ENCODE peak calls at places on chromosome 11, in six cellular contexts. One of them, this sample, is unnamed.

GRCh38 chr11:48074425-48075181 is 94.2 kb downstream of the PTPRJ start:
- DNase-seq in H1: no peak
- DNase-seq in suprapubic skin: no peak
- DNase-seq in transverse colon: no peak
- DNase-seq in A549: no peak
- DNase-seq in ovary: no peak
- DNase-seq in this sample: no peak

GRCh38 chr11:2825261-2825885 is 60.2 kb downstream of the CDKN1C start:
- DNase-seq in A549: no peak
- DNase-seq in suprapubic skin: peak; percentile 94
- DNase-seq in transverse colon: peak; percentile 76
- DNase-seq in ovary: peak; percentile 79
- DNase-seq in H1: no peak
- DNase-seq in this sample: peak; percentile 77

GRCh38 chr11:69293819-69294505 is at the start of gene MYEOV:
- DNase-seq in H1: peak; percentile 36
- DNase-seq in A549: peak; percentile 94
- DNase-seq in ovary: no peak
- DNase-seq in suprapubic skin: no peak
- DNase-seq in transverse colon: peak; percentile 81
- DNase-seq in this sample: no peak

GRCh38 chr11:11524436-11525038 is 97.3 kb downstream of the GALNT18 start:
- DNase-seq in ovary: no peak
- DNase-seq in H1: no peak
- DNase-seq in suprapubic skin: no peak
- DNase-seq in transverse colon: no peak
- DNase-seq in A549: no peak
- DNase-seq in this sample: no peak

GRCh38 chr11:105045897-105046296 is 762 bp upstream of the CARD16 start:
- DNase-seq in transverse colon: no peak
- DNase-seq in suprapubic skin: no peak
- DNase-seq in H1: no peak
- DNase-seq in ovary: no peak
- DNase-seq in A549: no peak
- DNase-seq in this sample: no peak

GRCh38 chr11:8222820-8223512 is 40.7 kb downstream of the LMO1 start:
- DNase-seq in transverse colon: peak; percentile 60
- DNase-seq in suprapubic skin: no peak
- DNase-seq in ovary: no peak
- DNase-seq in A549: no peak
- DNase-seq in H1: no peak
- DNase-seq in this sample: no peak

GRCh38 chr11:75554258-75555022 is 7.6 kb upstream of the SERPINH1 start:
- DNase-seq in suprapubic skin: peak; percentile 89
- DNase-seq in transverse colon: peak; percentile 82
- DNase-seq in ovary: peak; percentile 98
- DNase-seq in H1: no peak
- DNase-seq in A549: no peak
- DNase-seq in this sample: peak; percentile 66

GRCh38 chr11:12211331-12212065 is 101.1 kb downstream of the MICAL2 start:
- DNase-seq in transverse colon: no peak
- DNase-seq in H1: no peak
- DNase-seq in suprapubic skin: no peak
- DNase-seq in A549: no peak
- DNase-seq in ovary: no peak
- DNase-seq in this sample: no peak

GRCh38 chr11:117548876-117549275 is 221.2 kb downstream of the CEP164 start:
- DNase-seq in transverse colon: no peak
- DNase-seq in H1: no peak
- DNase-seq in A549: no peak
- DNase-seq in suprapubic skin: no peak
- DNase-seq in ovary: no peak
- DNase-seq in this sample: no peak

GRCh38 chr11:126546191-126546590 is 190.7 kb downstream of the ST3GAL4 start:
- DNase-seq in transverse colon: no peak
- DNase-seq in A549: no peak
- DNase-seq in H1: no peak
- DNase-seq in ovary: no peak
- DNase-seq in suprapubic skin: no peak
- DNase-seq in this sample: no peak

GRCh38 chr11:2791139-2791520 is 91.3 kb upstream of the KCNQ1OT1 start:
- DNase-seq in transverse colon: peak; percentile 7
- DNase-seq in H1: no peak
- DNase-seq in ovary: peak; percentile 30
- DNase-seq in suprapubic skin: peak; percentile 69
- DNase-seq in A549: no peak
- DNase-seq in this sample: peak; percentile 4

GRCh38 chr11:118820412-118821357 is 29.7 kb upstream of the DDX6 start:
- DNase-seq in suprapubic skin: no peak
- DNase-seq in H1: no peak
- DNase-seq in transverse colon: peak; percentile 94
- DNase-seq in A549: no peak
- DNase-seq in ovary: no peak
- DNase-seq in this sample: peak; percentile 13

GRCh38 chr11:44067266-44067665 is 1.2 kb downstream of the ACCS start:
- DNase-seq in transverse colon: no peak
- DNase-seq in A549: no peak
- DNase-seq in suprapubic skin: no peak
- DNase-seq in ovary: no peak
- DNase-seq in H1: no peak
- DNase-seq in this sample: no peak

GRCh38 chr11:47175746-47176327 is 842 bp downstream of the ARFGAP2 start:
- DNase-seq in H1: no peak
- DNase-seq in suprapubic skin: peak; percentile 61
- DNase-seq in transverse colon: no peak
- DNase-seq in A549: no peak
- DNase-seq in ovary: no peak
- DNase-seq in this sample: no peak

GRCh38 chr11:1641096-1641495 is 11.5 kb downstream of the KRTAP5-5 start:
- DNase-seq in ovary: no peak
- DNase-seq in suprapubic skin: no peak
- DNase-seq in A549: no peak
- DNase-seq in transverse colon: no peak
- DNase-seq in H1: no peak
- DNase-seq in this sample: no peak

GRCh38 chr11:2724653-2725366 is 25.0 kb upstream of the KCNQ1OT1 start:
- DNase-seq in H1: no peak
- DNase-seq in transverse colon: no peak
- DNase-seq in A549: no peak
- DNase-seq in suprapubic skin: no peak
- DNase-seq in ovary: no peak
- DNase-seq in this sample: peak; percentile 52

GRCh38 chr11:17828311-17828751 is 93.8 kb downstream of the KCNC1 start:
- DNase-seq in H1: no peak
- DNase-seq in ovary: peak; percentile 43
- DNase-seq in A549: no peak
- DNase-seq in suprapubic skin: no peak
- DNase-seq in transverse colon: peak; percentile 19
- DNase-seq in this sample: no peak

GRCh38 chr11:122192634-122193245 is 76.7 kb upstream of the BLID start:
- DNase-seq in A549: no peak
- DNase-seq in transverse colon: no peak
- DNase-seq in ovary: no peak
- DNase-seq in H1: no peak
- DNase-seq in suprapubic skin: no peak
- DNase-seq in this sample: no peak

GRCh38 chr11:70423523-70424505 is 25.5 kb downstream of the CTTN start:
- DNase-seq in A549: peak; percentile 20
- DNase-seq in transverse colon: no peak
- DNase-seq in ovary: no peak
- DNase-seq in H1: no peak
- DNase-seq in suprapubic skin: no peak
- DNase-seq in this sample: no peak

GRCh38 chr11:70498976-70499801 is 100.9 kb downstream of the CTTN start:
- DNase-seq in ovary: peak; percentile 5
- DNase-seq in H1: no peak
- DNase-seq in suprapubic skin: no peak
- DNase-seq in transverse colon: no peak
- DNase-seq in A549: no peak
- DNase-seq in this sample: no peak

DNA sequence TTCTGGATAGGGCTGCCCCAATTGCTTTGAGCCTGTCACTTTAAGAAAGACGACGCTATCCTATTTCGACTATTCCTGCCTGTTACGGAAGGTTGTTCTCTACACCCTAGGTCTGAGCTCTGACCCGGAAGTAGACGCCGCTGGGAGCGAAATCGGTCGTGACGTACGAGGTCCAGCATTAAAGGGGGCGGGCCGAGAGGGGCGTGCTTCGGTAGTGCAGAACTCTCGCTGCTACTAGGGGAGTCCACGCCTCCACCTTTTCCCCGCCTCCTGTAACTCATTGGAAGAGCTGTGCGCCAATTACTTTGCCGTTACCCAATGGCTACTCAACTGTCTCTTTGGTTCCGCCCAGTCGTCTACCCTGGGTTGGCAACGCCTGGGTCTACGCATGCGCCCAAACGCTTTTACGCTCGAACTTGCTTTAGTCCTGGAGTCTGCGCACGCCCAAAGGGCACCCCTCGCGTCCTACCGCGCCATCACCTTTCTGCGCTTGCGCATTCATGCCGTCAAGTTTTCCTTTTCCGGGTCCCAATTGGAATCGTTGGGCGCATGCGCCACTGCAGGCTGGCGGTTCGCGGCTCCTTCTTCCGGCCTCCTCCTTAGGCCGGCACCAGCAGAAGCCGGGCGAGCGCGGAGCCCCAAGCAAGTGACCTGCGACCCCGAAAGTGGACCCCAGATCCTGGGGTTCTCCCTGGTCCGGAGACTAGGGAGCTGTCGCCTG is at the start of gene PCNX3:
- DNase-seq in A549: peak; percentile 100
- DNase-seq in H1: peak; percentile 100
- DNase-seq in transverse colon: peak; percentile 100
- DNase-seq in ovary: peak; percentile 100
- DNase-seq in suprapubic skin: peak; percentile 100
- DNase-seq in this sample: peak; percentile 100
- TF ChIP-seq EP300 in A549: no peak
- TF ChIP-seq EP300 in H1: peak; percentile 46
- TF ChIP-seq EP300 in transverse colon: no peak
- TF ChIP-seq EP300 in ovary: peak; percentile 83
- TF ChIP-seq EP300 in suprapubic skin: no peak
- TF ChIP-seq EP300 in this sample: peak; percentile 91

DNA sequence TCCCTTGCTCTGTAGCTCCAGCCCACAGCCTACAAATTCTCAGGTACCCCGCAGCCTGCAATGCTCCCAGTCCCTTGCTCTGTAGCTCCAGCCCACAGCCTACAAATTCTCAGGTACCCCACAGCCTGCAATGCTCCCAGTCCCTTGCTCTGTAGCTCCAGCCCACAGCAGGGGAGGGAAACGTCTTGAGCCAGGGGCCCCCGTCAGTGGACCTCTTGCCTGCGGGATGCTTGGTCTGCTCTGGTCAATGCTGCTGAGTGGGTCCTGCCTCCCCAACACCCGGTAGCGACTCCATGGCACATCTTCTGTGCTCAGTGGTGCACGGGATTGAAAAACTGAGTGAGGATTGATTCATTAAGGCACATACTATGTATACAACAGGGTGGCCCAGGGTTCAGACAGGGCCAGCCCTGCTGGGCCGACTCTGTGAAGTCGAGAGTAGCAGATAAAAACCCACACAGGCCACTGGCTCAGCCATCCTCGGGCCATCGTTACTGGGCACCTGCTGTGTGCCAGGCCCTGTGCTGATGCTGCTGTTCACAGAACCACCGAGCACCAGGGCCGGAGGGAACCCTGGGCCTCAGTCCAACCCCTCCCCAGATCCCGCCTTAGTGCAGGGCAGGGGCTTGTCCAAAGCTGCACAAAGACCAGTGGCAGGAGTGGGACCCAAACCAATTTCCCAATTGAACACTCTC is 69.7 kb downstream of the MYO7A start:
- DNase-seq in transverse colon: no peak
- DNase-seq in suprapubic skin: peak; percentile 54
- DNase-seq in H1: no peak
- DNase-seq in A549: no peak
- DNase-seq in ovary: no peak
- DNase-seq in this sample: no peak
- H3K27ac ChIP-seq in transverse colon: no peak overlapping the region
- H3K27ac ChIP-seq in suprapubic skin: no peak overlapping the region
- H3K27ac ChIP-seq in H1: no peak overlapping the region
- H3K27ac ChIP-seq in A549: no peak overlapping the region
- H3K27ac ChIP-seq in ovary: no peak overlapping the region
- H3K27ac ChIP-seq in this sample: no peak overlapping the region

DNA sequence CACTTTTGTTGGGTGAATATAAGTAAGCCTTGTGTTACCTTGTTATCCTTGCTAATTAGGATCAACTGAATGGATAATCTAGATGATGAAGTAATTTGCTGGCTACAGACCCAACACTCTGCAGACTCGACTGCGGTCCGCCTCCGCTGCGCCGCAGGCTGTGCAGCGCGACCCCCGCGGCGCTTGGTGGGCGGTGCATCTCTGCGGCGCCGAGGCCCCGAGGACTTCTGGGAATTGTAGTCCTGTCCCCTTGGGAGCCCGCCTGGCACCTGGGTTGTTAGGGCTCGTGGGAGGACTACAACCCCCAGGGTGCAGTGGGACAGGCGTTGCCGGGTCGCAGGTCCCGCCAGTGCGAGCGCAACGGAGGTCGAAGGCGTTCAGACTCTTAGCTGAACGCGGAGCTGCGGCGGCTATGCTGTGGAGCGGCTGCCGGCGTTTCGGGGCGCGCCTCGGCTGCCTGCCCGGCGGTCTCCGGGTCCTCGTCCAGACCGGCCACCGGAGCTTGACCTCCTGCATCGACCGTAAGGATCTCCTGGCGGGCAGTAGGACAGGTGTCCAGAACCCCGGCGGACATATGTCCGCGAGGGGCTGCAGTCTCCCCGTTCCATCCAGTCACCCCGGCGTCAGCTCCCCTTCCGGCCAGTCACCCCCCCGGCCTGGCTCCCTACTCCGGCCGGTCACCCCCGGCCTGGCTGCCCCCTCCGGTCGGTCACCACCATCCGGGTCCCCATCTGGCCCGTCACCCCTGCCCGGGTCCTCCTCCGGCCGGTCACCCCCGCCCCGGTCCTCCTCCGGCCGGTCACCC is at the start of the genes ACAD8 and THYN1:
- DNase-seq in ovary: peak; percentile 97
- DNase-seq in transverse colon: peak; percentile 97
- DNase-seq in A549: peak; percentile 90
- DNase-seq in suprapubic skin: peak; percentile 98
- DNase-seq in H1: peak; percentile 92
- DNase-seq in this sample: peak; percentile 95
- TF ChIP-seq CTCF in ovary: peak; percentile 63
- TF ChIP-seq CTCF in transverse colon: peak; percentile 37
- TF ChIP-seq CTCF in A549: no peak
- TF ChIP-seq CTCF in suprapubic skin: peak; percentile 42
- TF ChIP-seq CTCF in H1: no peak
- TF ChIP-seq CTCF in this sample: peak; percentile 42

GRCh38 chr11:35418847-35419712 is at the start of gene SLC1A2:
- DNase-seq in A549: peak; percentile 20
- DNase-seq in H1: no peak
- DNase-seq in transverse colon: no peak
- DNase-seq in ovary: no peak
- DNase-seq in suprapubic skin: no peak
- DNase-seq in this sample: no peak
- TF ChIP-seq EP300 in A549: no peak
- TF ChIP-seq EP300 in H1: no peak
- TF ChIP-seq EP300 in transverse colon: no peak
- TF ChIP-seq EP300 in ovary: no peak
- TF ChIP-seq EP300 in suprapubic skin: no peak
- TF ChIP-seq EP300 in this sample: no peak

This sample was measured in tibial nerve.